ENCODE peak calls at places on chromosomes 12 and 14, in ten cellular contexts. K is activated naive CD4-positive, alpha-beta T cell treated with anti-CD3 and anti-CD28 coated beads, Interleukin-2, amount 10 ng/mL, durations not matched to agents 7 days and 5 days; J is fibroblast of pulmonary artery; B is hypothalamus; U is COR-L47; L is hepatocyte; I is GM04504; Q is GF-D8; M is RWPE1; N is activated naive CD8-positive, alpha-beta T cell treated with anti-CD3 and anti-CD28 coated beads, Interleukin-2, amount 50 U/mL, for 16 hours. P is an unnamed sample.

GRCh38 chr12:66035289-66035961 is 95.1 kb downstream of the LLPH start:
- DNase-seq in N (no peak), U (no peak), J (peak), Q (no peak), M (peak), I (no peak), K (no peak), L (peak), B (no peak), P (no peak)

GRCh38 chr14:68027276-68027675 is 207.7 kb downstream of the RAD51B start:
- DNase-seq in Q (no peak), K (no peak), M (no peak), B (no peak), I (no peak), L (no peak), U (no peak), J (peak), N (no peak), P (no peak)

GRCh38 chr14:62146014-62146413 is 383.8 kb downstream of the SNAPC1 start:
- DNase-seq in N (no peak), M (no peak), L (no peak), K (no peak), Q (no peak), U (no peak), J (no peak), B (no peak), I (no peak), P (no peak)

GRCh38 chr12:120356567-120357030 is 12.4 kb downstream of the MSI1 start:
- DNase-seq in J (peak), I (peak), M (peak), K (peak), U (peak), L (peak), N (peak), B (peak), Q (peak), P (peak)

GRCh38 chr14:101980700-101981099 is 16.3 kb downstream of the DYNC1H1 start:
- DNase-seq in K (no peak), M (peak), N (no peak), Q (no peak), L (peak), B (no peak), U (no peak), J (peak), I (peak), P (peak)

GRCh38 chr12:47133981-47134380 is 54.2 kb upstream of the AMIGO2 start:
- DNase-seq in K (no peak), Q (no peak), M (no peak), I (no peak), L (no peak), J (no peak), U (no peak), B (no peak), N (no peak), P (no peak)

GRCh38 chr12:87813476-87814234 is 215.5 kb downstream of the C12orf50 start:
- DNase-seq in L (no peak), I (no peak), K (no peak), B (no peak), N (no peak), U (no peak), M (peak), J (peak), Q (no peak), P (peak)

GRCh38 chr12:25034676-25035075 is 85.8 kb upstream of the BCAT1 start:
- DNase-seq in L (no peak), Q (no peak), I (no peak), B (no peak), K (no peak), M (no peak), U (no peak), N (no peak), J (no peak), P (no peak)

GRCh38 chr14:36820111-36820709 is 158.6 kb downstream of the PAX9 start:
- DNase-seq in I (no peak), B (no peak), Q (no peak), J (no peak), K (no peak), U (no peak), L (no peak), M (peak), N (no peak), P (no peak)

GRCh38 chr14:89015016-89015415 is 190.6 kb downstream of the TTC8 start:
- DNase-seq in L (no peak), J (peak), B (no peak), I (no peak), Q (no peak), U (peak), K (no peak), M (no peak), N (no peak), P (no peak)

GRCh38 chr12:47878293-47878917 is 26.4 kb downstream of the VDR start:
- DNase-seq in M (no peak), K (no peak), I (no peak), N (no peak), U (no peak), J (no peak), L (no peak), B (no peak), Q (no peak), P (no peak)

GRCh38 chr12:99915251-99916082 is 69.3 kb downstream of the ANKS1B start:
- DNase-seq in U (no peak), I (no peak), Q (no peak), K (no peak), J (peak), L (no peak), N (no peak), M (no peak), B (no peak), P (no peak)

GRCh38 chr14:68695326-68695768 is 97.5 kb downstream of the ZFP36L1 start:
- DNase-seq in K (peak), J (peak), Q (no peak), L (no peak), U (no peak), I (peak), M (peak), B (no peak), N (no peak), P (peak)

GRCh38 chr12:14948672-14949071 is 10.3 kb upstream of the ERP27 start:
- DNase-seq in N (peak), M (no peak), B (no peak), U (no peak), J (peak), K (peak), Q (peak), I (peak), L (peak), P (no peak)

GRCh38 chr14:29144598-29144997 is 378.0 kb downstream of the FOXG1 start:
- DNase-seq in N (no peak), L (no peak), Q (no peak), J (peak), M (peak), K (no peak), I (peak), B (no peak), U (no peak), P (no peak)